ENCODE peak calls at places on chromosome 17, in nine cellular contexts. Z, O, X, Q, N, B, V, D and Y are unnamed samples.

GRCh38 chr17:14318906-14319205 is 18.0 kb downstream of the HS3ST3B1 start:
- DNase-seq in D (no peak), Z (peak), V (no peak), O (no peak), B (no peak), Q (no peak), X (no peak), N (no peak), Y (no peak)

GRCh38 chr17:61412860-61413653 is 13.4 kb downstream of the TBX2 start:
- DNase-seq in B (no peak), N (no peak), Q (no peak), Z (peak), X (no peak), V (peak), D (peak), O (no peak), Y (no peak)

GRCh38 chr17:8360260-8360659 is 16.2 kb downstream of the KRABD2 start:
- DNase-seq in B (no peak), D (no peak), X (no peak), N (no peak), O (no peak), V (no peak), Q (no peak), Z (no peak), Y (no peak)

GRCh38 chr17:80698297-80698696 is 153.7 kb downstream of the RPTOR start:
- DNase-seq in B (no peak), Z (no peak), O (no peak), D (no peak), X (no peak), N (no peak), Q (no peak), V (no peak), Y (no peak)

GRCh38 chr17:68200689-68201424 is 47.0 kb upstream of the AMZ2 start:
- DNase-seq in N (peak), X (peak), V (peak), Q (no peak), Z (peak), D (peak), O (no peak), B (peak), Y (peak)

GRCh38 chr17:9237661-9238301 is 216.5 kb downstream of the NTN1 start:
- DNase-seq in B (no peak), Q (no peak), D (no peak), V (peak), X (no peak), Z (no peak), N (no peak), O (no peak), Y (no peak)

GRCh38 chr17:41618341-41619161 is 5.8 kb downstream of the KRT17 start:
- DNase-seq in D (no peak), B (no peak), X (no peak), Q (no peak), N (no peak), V (no peak), Z (peak), O (no peak), Y (no peak)

GRCh38 chr17:57403241-57403640 is 146.9 kb downstream of the MSI2 start:
- DNase-seq in N (no peak), Z (no peak), X (no peak), Q (no peak), O (no peak), B (no peak), D (no peak), V (no peak), Y (peak)

GRCh38 chr17:1095853-1096675 is 83.7 kb downstream of the ABR start:
- DNase-seq in Q (no peak), D (no peak), X (no peak), N (no peak), Z (no peak), B (no peak), V (no peak), O (no peak), Y (no peak)

GRCh38 chr17:59154335-59154720 is 658 bp downstream of the SKA2 start:
- DNase-seq in Q (no peak), Z (no peak), X (peak), N (peak), D (peak), B (peak), V (peak), O (no peak), Y (no peak)

GRCh38 chr17:36936455-36936934 is 780 bp upstream of the LHX1 start:
- DNase-seq in N (no peak), X (no peak), B (no peak), D (no peak), V (peak), O (no peak), Z (peak), Q (no peak), Y (no peak)

GRCh38 chr17:15973016-15973415 is 26.5 kb downstream of the ZSWIM7 start:
- DNase-seq in Q (no peak), B (no peak), X (no peak), O (no peak), V (no peak), N (no peak), D (no peak), Z (no peak), Y (no peak)

GRCh38 chr17:57296231-57296630 is 39.9 kb downstream of the MSI2 start:
- DNase-seq in V (peak), Z (no peak), Q (no peak), X (no peak), B (peak), N (no peak), D (no peak), O (no peak), Y (peak)

GRCh38 chr17:74920679-74921044 is 2.4 kb downstream of the USH1G start:
- DNase-seq in N (no peak), D (no peak), B (no peak), Q (no peak), X (no peak), Z (no peak), V (no peak), O (no peak), Y (no peak)

GRCh38 chr17:43732961-43733360 is 25.6 kb downstream of the SOST start:
- DNase-seq in Z (no peak), B (peak), O (no peak), X (peak), Q (no peak), V (no peak), N (no peak), D (no peak), Y (no peak)

GRCh38 chr17:31754239-31754945 is 104.7 kb downstream of the COPRS start:
- DNase-seq in V (no peak), O (peak), N (no peak), Z (no peak), Q (no peak), X (peak), D (no peak), B (peak), Y (peak)